ENCODE peak calls at places on chromosomes 13 and 19, in eight cellular contexts. A is mammary epithelial cell, F is bronchial epithelial cell, P is GM20000, B is HFFc6, X is IMR-90, W is RWPE1, N is BE2C. O is an unnamed sample.

GRCh38 chr13:33751151-33751550 is 66.8 kb upstream of the RFC3 start:
- DNase-seq in A (peak), F (peak), P (no peak), B (peak), X (peak), W (no peak), N (no peak), O (no peak)

GRCh38 chr19:3670796-3671679 is 29.2 kb downstream of the PIP5K1C start:
- DNase-seq in A (no peak), F (no peak), P (peak), B (peak), X (peak), W (no peak), N (no peak), O (no peak)

GRCh38 chr19:29525901-29526729 is at the start of gene VSTM2B:
- DNase-seq in A (no peak), F (no peak), P (peak), B (no peak), X (no peak), W (no peak), N (no peak), O (no peak)

GRCh38 chr19:23823952-23824389 is 65.3 kb upstream of the ZNF681 start:
- DNase-seq in A (peak), F (peak), P (no peak), B (no peak), X (no peak), W (no peak), N (peak), O (no peak)

GRCh38 chr19:48501446-48501960 is 10.1 kb downstream of the LMTK3 start:
- DNase-seq in A (peak), F (peak), P (peak), B (no peak), X (no peak), W (no peak), N (no peak), O (no peak)

GRCh38 chr13:33931397-33931987 is 113.5 kb downstream of the RFC3 start:
- DNase-seq in A (peak), F (peak), P (peak), B (peak), X (peak), W (peak), N (peak), O (no peak)

GRCh38 chr13:101916108-101916757 is 463.8 kb downstream of the ITGBL1 start:
- DNase-seq in A (peak), F (no peak), P (peak), B (no peak), X (no peak), W (no peak), N (peak), O (peak)

GRCh38 chr13:98998831-98999634 is 21.2 kb upstream of the DOCK9 start:
- DNase-seq in A (no peak), F (no peak), P (no peak), B (peak), X (no peak), W (no peak), N (no peak), O (no peak)

GRCh38 chr13:38228322-38228721 is 121.3 kb upstream of the UFM1 start:
- DNase-seq in A (no peak), F (no peak), P (no peak), B (no peak), X (no peak), W (no peak), N (no peak), O (no peak)

GRCh38 chr13:41139296-41139966 is 6.8 kb upstream of the KBTBD6 start:
- DNase-seq in A (peak), F (peak), P (no peak), B (peak), X (peak), W (no peak), N (no peak), O (no peak)

GRCh38 chr19:16372065-16372915 is 47.7 kb downstream of the KLF2 start:
- DNase-seq in A (no peak), F (no peak), P (no peak), B (no peak), X (no peak), W (no peak), N (no peak), O (no peak)

GRCh38 chr13:49649244-49649962 is 21.1 kb downstream of the ARL11 start:
- DNase-seq in A (peak), F (peak), P (no peak), B (peak), X (peak), W (peak), N (no peak), O (no peak)

GRCh38 chr13:52411629-52412028 is 5.7 kb upstream of the THSD1 start:
- DNase-seq in A (peak), F (peak), P (peak), B (peak), X (peak), W (peak), N (no peak), O (no peak)

GRCh38 chr19:7228935-7229541 is 65.2 kb downstream of the INSR start:
- DNase-seq in A (no peak), F (no peak), P (no peak), B (no peak), X (no peak), W (no peak), N (no peak), O (no peak)

GRCh38 chr19:8085606-8086464 is 33.3 kb downstream of the CCL25 start:
- DNase-seq in A (no peak), F (no peak), P (no peak), B (no peak), X (no peak), W (peak), N (no peak), O (no peak)

GRCh38 chr19:13098291-13099072 is 4.2 kb downstream of the LYL1 start:
- DNase-seq in A (no peak), F (peak), P (no peak), B (no peak), X (no peak), W (no peak), N (no peak), O (no peak)

GRCh38 chr13:43822969-43823368 is 36.2 kb upstream of the ENOX1 start:
- DNase-seq in A (peak), F (peak), P (no peak), B (no peak), X (no peak), W (no peak), N (no peak), O (no peak)

GRCh38 chr19:4161415-4162077 is 8.1 kb downstream of the CREB3L3 start:
- DNase-seq in A (no peak), F (no peak), P (no peak), B (no peak), X (no peak), W (no peak), N (no peak), O (no peak)

GRCh38 chr13:30313307-30313706 is 6.0 kb upstream of the KATNAL1 start:
- DNase-seq in A (no peak), F (no peak), P (no peak), B (no peak), X (no peak), W (no peak), N (no peak), O (no peak)

GRCh38 chr13:89925107-89925506 is 1422.4 kb upstream of the MIR17HG start:
- DNase-seq in A (peak), F (peak), P (no peak), B (no peak), X (peak), W (peak), N (peak), O (no peak)

GRCh38 chr19:55443045-55443823 is at the start of gene SHISA7:
- DNase-seq in A (no peak), F (no peak), P (peak), B (no peak), X (no peak), W (no peak), N (no peak), O (no peak)

GRCh38 chr19:18156841-18157464 is 4.0 kb downstream of the PIK3R2 start:
- DNase-seq in A (peak), F (peak), P (no peak), B (peak), X (peak), W (peak), N (peak), O (peak)

DNA sequence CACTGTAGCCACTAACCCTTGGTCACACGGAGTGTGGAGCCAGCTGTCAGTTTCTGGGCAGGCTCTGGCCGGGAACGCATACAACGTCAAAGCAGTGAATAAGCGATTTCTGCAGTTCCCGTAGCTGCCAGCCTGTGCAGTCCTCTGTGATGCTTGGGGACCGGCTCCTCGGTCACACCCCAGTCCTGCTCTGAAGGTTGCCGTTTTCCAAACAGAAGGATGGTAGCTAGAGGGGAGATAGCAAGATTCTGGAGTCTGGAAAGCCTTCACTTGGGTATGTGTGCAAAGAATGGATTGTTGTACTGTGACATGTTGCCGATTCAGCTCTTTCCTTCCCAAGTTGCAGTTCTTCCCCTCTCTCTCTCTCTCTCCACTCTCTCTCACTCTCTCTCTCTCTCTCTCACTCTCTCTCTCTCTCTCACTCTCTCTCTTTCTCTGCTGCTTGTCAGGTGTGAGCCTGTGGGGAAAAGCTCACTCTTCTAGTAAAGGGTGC is 38.7 kb upstream of the C1QTNF9 start:
- DNase-seq in A (peak), F (peak), P (peak), B (peak), X (peak), W (no peak), N (no peak), O (no peak)
- TF ChIP-seq CTCF in A (no peak), F (no peak), P (no peak), B (no peak), X (no peak), W (no peak), N (no peak), O (no peak)

DNA sequence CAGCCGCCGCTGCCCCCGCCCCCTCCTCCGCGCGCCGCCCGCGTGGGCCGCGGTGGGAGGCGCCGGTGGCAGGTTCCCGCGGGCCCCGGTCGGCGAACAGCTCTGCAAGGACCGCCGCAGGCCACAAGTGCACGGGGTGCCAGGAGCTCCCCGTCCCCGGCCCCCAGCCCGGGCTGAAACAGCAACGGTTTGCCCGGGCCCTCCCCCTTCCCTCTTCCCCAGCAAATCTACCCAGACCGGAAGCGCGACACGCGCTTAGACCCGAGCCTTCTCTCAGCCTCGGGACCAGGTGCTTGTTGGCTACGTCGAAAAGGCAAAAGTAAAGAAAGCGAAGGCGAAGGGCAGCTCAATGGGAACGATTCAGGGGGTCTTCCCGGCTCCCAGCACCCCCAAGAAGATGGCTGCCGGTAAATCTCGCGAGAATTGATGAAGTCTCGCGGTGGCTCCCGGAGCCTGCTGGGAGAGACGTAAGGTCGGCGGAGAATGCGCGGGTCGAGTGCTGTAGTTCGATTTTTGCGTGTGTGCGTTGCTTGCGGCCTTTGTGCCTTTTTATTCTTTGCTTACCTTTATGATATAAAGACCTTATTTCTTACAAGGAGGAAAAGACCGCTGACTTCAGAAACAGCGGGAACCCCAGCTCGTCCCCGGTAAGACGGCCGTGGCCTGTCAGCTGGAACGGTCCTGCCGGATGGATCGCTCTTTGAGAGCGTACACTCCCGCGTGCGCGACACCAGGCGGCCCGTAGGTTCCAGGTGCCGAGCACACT is at the start of gene RBM26:
- DNase-seq in A (peak), F (peak), P (peak), B (peak), X (peak), W (peak), N (peak), O (peak)
- TF ChIP-seq CTCF in A (no peak), F (no peak), P (no peak), B (no peak), X (no peak), W (no peak), N (no peak), O (no peak)

DNA sequence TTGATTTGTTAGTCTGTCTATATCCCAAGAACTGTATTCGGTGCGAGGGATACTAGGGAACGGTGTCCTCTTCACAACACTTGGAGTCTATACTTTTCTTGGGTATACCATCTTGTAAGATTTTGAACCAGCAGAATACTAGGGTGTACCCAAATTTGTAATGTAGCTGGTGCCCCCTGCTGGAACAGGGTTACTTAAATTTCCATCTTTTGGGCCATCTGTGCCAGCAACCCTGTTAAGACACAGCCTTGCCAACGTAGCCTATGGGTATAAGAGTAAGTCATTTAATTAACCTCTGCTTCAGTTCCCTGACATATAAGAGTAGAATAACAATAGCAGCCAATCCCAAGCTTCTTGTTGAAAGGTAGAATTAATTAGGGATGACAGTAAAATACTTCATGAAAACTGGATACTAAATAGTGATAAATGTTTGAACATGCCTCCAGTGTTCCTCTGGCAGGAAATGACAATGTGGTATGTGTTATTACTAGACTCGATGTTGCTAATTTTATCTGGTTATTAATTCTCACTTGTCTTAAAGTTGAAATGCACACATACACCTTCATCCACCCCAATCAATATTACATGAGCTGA is 607.6 kb downstream of the FGF9 start:
- DNase-seq in A (peak), F (peak), P (peak), B (no peak), X (peak), W (peak), N (no peak), O (no peak)
- TF ChIP-seq CTCF in A (no peak), F (peak), P (peak), B (peak), X (peak), W (no peak), N (no peak), O (peak)

GRCh38 chr13:57716295-57716694 is 84.8 kb downstream of the PCDH17 start:
- DNase-seq in A (no peak), F (peak), P (no peak), B (no peak), X (no peak), W (no peak), N (no peak), O (no peak)
- TF ChIP-seq CTCF in A (no peak), F (peak), P (no peak), B (no peak), X (no peak), W (no peak), N (peak), O (peak)

DNA sequence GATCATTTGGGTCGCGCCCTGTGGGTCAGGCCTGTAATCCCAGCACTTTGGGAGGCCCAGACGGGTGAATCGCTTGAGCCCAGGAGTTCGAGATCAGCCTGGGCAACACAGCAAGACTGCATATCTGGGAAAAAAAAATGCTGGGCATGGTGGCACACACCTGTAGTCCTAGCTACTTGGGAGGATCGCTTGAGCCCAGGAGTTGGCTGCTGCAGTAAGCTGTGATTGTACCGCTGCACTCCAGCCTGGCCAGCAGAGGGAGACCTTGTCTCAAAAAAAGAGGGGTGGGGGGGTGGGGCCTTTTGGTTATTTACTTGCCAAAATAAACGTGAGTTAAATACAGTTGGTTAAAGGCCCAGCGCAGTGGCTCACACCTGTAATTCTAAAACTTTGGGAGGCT is 9.8 kb upstream of the ZNF544 start:
- DNase-seq in A (no peak), F (no peak), P (no peak), B (no peak), X (no peak), W (no peak), N (peak), O (no peak)
- TF ChIP-seq CTCF in A (no peak), F (no peak), P (no peak), B (peak), X (no peak), W (no peak), N (peak), O (peak)

GRCh38 chr19:11324079-11324661 is 15.3 kb downstream of the RAB3D start:
- DNase-seq in A (peak), F (peak), P (peak), B (peak), X (peak), W (peak), N (peak), O (peak)

GRCh38 chr19:11323601-11324078 is 15.8 kb downstream of the RAB3D start:
- DNase-seq in A (no peak), F (no peak), P (no peak), B (no peak), X (no peak), W (no peak), N (no peak), O (no peak)

GRCh38 chr19:11322269-11323024 is 17.0 kb downstream of the RAB3D start:
- DNase-seq in A (no peak), F (no peak), P (no peak), B (no peak), X (peak), W (no peak), N (no peak), O (no peak)

GRCh38 chr19:11324748-11325389 is 14.6 kb downstream of the RAB3D start:
- DNase-seq in A (no peak), F (no peak), P (no peak), B (no peak), X (no peak), W (no peak), N (peak), O (no peak)

DNA sequence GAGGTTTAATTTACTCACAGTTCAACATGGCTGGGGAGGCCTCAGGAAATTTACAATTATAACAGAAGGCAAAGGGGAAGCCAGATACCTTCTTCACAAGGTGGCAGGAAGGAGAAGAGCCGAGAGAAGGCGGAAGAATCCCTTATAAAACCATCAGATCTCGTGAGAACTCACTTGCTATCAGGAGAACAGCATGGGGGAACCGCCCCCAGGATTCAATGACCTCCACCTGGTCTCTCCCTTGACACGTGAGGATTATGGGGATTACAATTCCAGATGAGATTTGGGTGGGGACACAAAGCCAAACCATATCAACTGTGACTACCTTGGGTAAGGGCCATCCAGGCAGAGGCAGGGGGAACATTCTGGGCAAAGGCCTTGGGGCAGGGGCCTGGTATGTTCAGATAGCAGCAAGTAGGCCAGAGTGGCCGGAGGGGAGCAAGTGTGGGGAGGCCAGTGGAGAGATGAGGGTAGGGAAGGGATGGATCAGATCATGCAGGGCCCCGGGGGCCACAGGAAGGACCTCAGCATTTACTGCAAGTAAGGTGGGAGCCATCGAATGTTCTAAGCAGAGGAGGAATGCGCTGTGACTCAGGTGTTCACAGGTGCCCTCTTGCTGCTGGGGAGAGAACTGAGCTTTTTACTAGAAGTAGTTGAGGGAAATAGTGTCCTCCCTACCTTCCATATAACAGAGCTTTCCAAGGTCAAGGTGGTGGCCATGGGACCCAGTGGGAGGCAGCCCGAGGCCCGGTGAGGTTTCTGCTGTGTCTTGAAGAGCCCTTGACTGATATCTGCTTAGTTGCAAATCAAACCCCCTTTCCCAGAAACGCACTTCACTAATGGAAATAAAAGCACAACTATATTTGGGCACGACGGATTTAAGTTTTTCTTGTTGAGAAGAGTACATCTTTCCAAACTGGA is 18.0 kb downstream of the RAB3D start:
- DNase-seq in A (no peak), F (no peak), P (no peak), B (no peak), X (no peak), W (no peak), N (no peak), O (no peak)
- TF ChIP-seq CTCF in A (no peak), F (peak), P (no peak), B (no peak), X (no peak), W (no peak), N (no peak), O (no peak)

GRCh38 chr19:1618157-1619093 is 13.2 kb upstream of the UQCR11 start:
- DNase-seq in A (peak), F (peak), P (peak), B (peak), X (no peak), W (peak), N (peak), O (no peak)
- TF ChIP-seq CTCF in A (peak), F (peak), P (peak), B (peak), X (peak), W (peak), N (peak), O (peak)

DNA sequence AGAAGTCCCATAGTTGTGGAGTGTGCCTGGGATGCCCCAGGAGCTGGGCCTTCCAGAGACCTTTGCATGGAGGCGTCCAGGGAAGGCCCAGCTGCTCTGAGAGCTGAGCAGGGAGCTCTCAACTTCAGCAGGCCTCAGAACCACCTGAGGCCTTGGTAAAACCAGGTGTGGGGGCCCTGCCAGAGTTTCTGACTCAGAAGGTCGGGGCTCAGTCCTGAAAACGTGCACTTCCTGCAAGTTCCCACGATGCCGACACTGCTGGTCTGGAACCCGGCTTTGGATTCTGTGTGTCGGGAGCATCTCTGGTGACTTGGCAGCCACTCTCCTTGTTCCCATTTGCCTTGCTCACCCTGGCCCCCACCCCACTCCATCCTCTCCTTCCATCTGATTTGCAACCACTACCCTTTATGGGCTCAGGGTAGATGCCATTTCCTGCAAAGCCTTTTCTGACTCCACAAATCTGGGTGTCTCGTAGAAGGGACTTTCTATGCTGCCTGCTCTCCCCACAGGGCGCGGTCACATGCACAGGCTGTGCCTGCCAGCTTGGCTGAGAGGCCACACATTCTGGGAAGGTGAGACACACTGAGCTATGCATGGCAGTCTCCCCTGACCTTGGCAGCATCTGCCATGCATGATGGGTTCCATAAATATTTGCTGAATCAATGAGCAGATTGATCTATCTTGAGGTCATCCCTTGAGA is 244.7 kb downstream of the COL4A1 start:
- DNase-seq in A (peak), F (peak), P (no peak), B (peak), X (peak), W (no peak), N (no peak), O (no peak)
- TF ChIP-seq CTCF in A (no peak), F (no peak), P (no peak), B (no peak), X (no peak), W (no peak), N (no peak), O (no peak)

O was measured in osteocyte.